ENCODE peak calls at places on chromosomes 1 and 21, in five cellular contexts. G, S, W, I and T are unnamed samples.

GRCh38 chr1:230085178-230085515 is 18.1 kb downstream of the GALNT2 start:
- DNase-seq in G (peak; percentile 64), S (no peak), W (no peak), I (no peak), T (no peak)

GRCh38 chr1:15153184-15153841 is at the start of gene TMEM51:
- DNase-seq in G (peak; percentile 88), S (peak; percentile 77), W (no peak), I (peak; percentile 93), T (no peak)

GRCh38 chr1:150476754-150477153 is 10.5 kb upstream of the TARS2 start:
- DNase-seq in G (no peak), S (no peak), W (no peak), I (no peak), T (no peak)

GRCh38 chr1:32580348-32581017 is 41.3 kb downstream of the ZBTB8A start:
- DNase-seq in G (no peak), S (no peak), W (no peak), I (peak; percentile 8), T (no peak)

GRCh38 chr21:15732290-15732995 is 2.7 kb downstream of the USP25 start:
- DNase-seq in G (peak; percentile 63), S (no peak), W (no peak), I (no peak), T (no peak)

GRCh38 chr1:196136396-196136795 is 471.8 kb downstream of the KCNT2 start:
- DNase-seq in G (peak; percentile 85), S (no peak), W (no peak), I (no peak), T (no peak)

GRCh38 chr1:192565946-192566345 is 9.6 kb upstream of the RGS1 start:
- DNase-seq in G (peak; percentile 61), S (no peak), W (no peak), I (no peak), T (no peak)

GRCh38 chr1:25569599-25570458 is 26.4 kb downstream of the LDLRAP1 start:
- DNase-seq in G (peak; percentile 18), S (no peak), W (no peak), I (no peak), T (no peak)

GRCh38 chr1:3453203-3453761 is 1.2 kb upstream of the ARHGEF16 start:
- DNase-seq in G (peak; percentile 74), S (peak; percentile 90), W (peak; percentile 87), I (peak; percentile 86), T (peak; percentile 50)

GRCh38 chr1:114359791-114360190 is 151.2 kb downstream of the TRIM33 start:
- DNase-seq in G (no peak), S (no peak), W (no peak), I (no peak), T (no peak)

GRCh38 chr1:232192781-232193450 is 437.0 kb downstream of the SIPA1L2 start:
- DNase-seq in G (peak; percentile 53), S (no peak), W (no peak), I (no peak), T (no peak)

GRCh38 chr1:243447342-243447741 is 191.5 kb downstream of the SDCCAG8 start:
- DNase-seq in G (peak; percentile 89), S (no peak), W (no peak), I (no peak), T (no peak)

GRCh38 chr1:85894651-85895050 is 186.4 kb upstream of the ZNHIT6 start:
- DNase-seq in G (peak; percentile 34), S (no peak), W (no peak), I (peak; percentile 43), T (no peak)

GRCh38 chr1:6007318-6008083 is 15.3 kb upstream of the NPHP4 start:
- DNase-seq in G (no peak), S (no peak), W (no peak), I (no peak), T (no peak)

GRCh38 chr1:19435851-19436465 is 49.4 kb downstream of the CAPZB start:
- DNase-seq in G (peak; percentile 60), S (no peak), W (no peak), I (no peak), T (no peak)

GRCh38 chr1:15997076-15997585 is 6.9 kb upstream of the SRARP start:
- DNase-seq in G (no peak), S (no peak), W (no peak), I (no peak), T (no peak)

GRCh38 chr1:204207136-204207616 is 6.6 kb downstream of the GOLT1A start:
- DNase-seq in G (peak; percentile 55), S (peak; percentile 77), W (peak; percentile 87), I (peak; percentile 83), T (peak; percentile 77)

GRCh38 chr1:25684216-25684965 is 67.8 kb downstream of the MAN1C1 start:
- DNase-seq in G (no peak), S (no peak), W (no peak), I (no peak), T (no peak)

GRCh38 chr1:174839211-174839610 is 160.5 kb upstream of the CACYBP start:
- DNase-seq in G (no peak), S (no peak), W (no peak), I (no peak), T (no peak)

GRCh38 chr1:238537641-238538040 is 646.9 kb upstream of the ZP4 start:
- DNase-seq in G (no peak), S (no peak), W (no peak), I (no peak), T (no peak)

GRCh38 chr1:24786191-24786590 is 40.9 kb downstream of the CLIC4 start:
- DNase-seq in G (peak; percentile 63), S (no peak), W (no peak), I (no peak), T (no peak)

GRCh38 chr1:101588677-101589076 is 351.9 kb downstream of the S1PR1 start:
- DNase-seq in G (no peak), S (no peak), W (no peak), I (no peak), T (no peak)

GRCh38 chr21:36028127-36029069 is 31.9 kb downstream of the SETD4 start:
- DNase-seq in G (peak; percentile 77), S (peak; percentile 66), W (peak; percentile 61), I (peak; percentile 79), T (peak; percentile 36)

GRCh38 chr1:175822575-175822974 is 79.2 kb upstream of the TNR start:
- DNase-seq in G (peak; percentile 64), S (no peak), W (no peak), I (no peak), T (no peak)

GRCh38 chr1:91885716-91886506 is at the start of gene TGFBR3:
- DNase-seq in G (peak; percentile 73), S (peak; percentile 78), W (peak; percentile 58), I (peak; percentile 90), T (peak; percentile 69)

GRCh38 chr1:227728059-227728891 is 6.8 kb downstream of the JMJD4 start:
- DNase-seq in G (peak; percentile 83), S (peak; percentile 45), W (peak; percentile 51), I (peak; percentile 89), T (peak; percentile 41)

GRCh38 chr1:200153277-200154055 is 126.0 kb downstream of the NR5A2 start:
- DNase-seq in G (no peak), S (no peak), W (peak; percentile 43), I (no peak), T (no peak)

GRCh38 chr1:53686371-53687267 is 52.3 kb downstream of the GLIS1 start:
- DNase-seq in G (no peak), S (no peak), W (no peak), I (no peak), T (no peak)

GRCh38 chr1:66333463-66334232 is 200.3 kb upstream of the SGIP1 start:
- DNase-seq in G (no peak), S (no peak), W (no peak), I (no peak), T (no peak)

GRCh38 chr1:160758525-160758924 is 19.5 kb downstream of the SLAMF7 start:
- DNase-seq in G (no peak), S (no peak), W (no peak), I (no peak), T (no peak)